ENCODE peak calls at places on chromosome 15, in ten cellular contexts. E is ovary, W is heart left ventricle, D is lower lobe of right lung, B is GM23338, X is OCI-LY7, A is right lobe of liver, O is kidney epithelial cell, H is AG10803, F is transverse colon. G is an unnamed sample.

GRCh38 chr15:68175527-68175926 is 29.6 kb downstream of the CALML4 start:
- DNase-seq in W (no peak), E (no peak), H (no peak), O (no peak), D (no peak), B (no peak), F (no peak), X (no peak), A (no peak), G (no peak)

GRCh38 chr15:84722628-84723027 is 6.7 kb upstream of the SEC11A start:
- DNase-seq in E (no peak), X (no peak), B (no peak), F (no peak), A (no peak), D (no peak), O (no peak), H (no peak), W (no peak), G (no peak)

GRCh38 chr15:34239151-34239761 is 14.4 kb downstream of the EMC4 start:
- DNase-seq in O (peak), D (no peak), H (peak), B (peak), E (no peak), X (no peak), W (no peak), A (no peak), F (no peak), G (peak)

GRCh38 chr15:40055576-40056293 is 16.8 kb upstream of the SRP14 start:
- DNase-seq in D (no peak), H (no peak), W (peak), E (no peak), A (peak), F (no peak), O (no peak), X (no peak), B (no peak), G (peak)

GRCh38 chr15:40927497-40928346 is 1.4 kb upstream of the DLL4 start:
- DNase-seq in X (no peak), H (no peak), A (no peak), E (no peak), W (no peak), D (no peak), F (peak), O (no peak), B (peak), G (no peak)

GRCh38 chr15:83694030-83694429 is 40.1 kb downstream of the ADAMTSL3 start:
- DNase-seq in D (no peak), F (no peak), W (no peak), A (no peak), H (no peak), X (no peak), B (peak), O (peak), E (no peak), G (peak)

GRCh38 chr15:96893159-96893906 is 562.8 kb downstream of the NR2F2 start:
- DNase-seq in E (no peak), B (peak), D (no peak), W (no peak), A (no peak), X (no peak), H (no peak), O (peak), F (no peak), G (peak)

GRCh38 chr15:39649765-39650164 is 68.9 kb downstream of the THBS1 start:
- DNase-seq in F (no peak), H (no peak), B (no peak), W (no peak), A (no peak), O (no peak), X (no peak), D (no peak), E (no peak), G (no peak)

GRCh38 chr15:29136815-29137214 is 132.8 kb downstream of the NSMCE3 start:
- DNase-seq in E (no peak), X (no peak), D (no peak), H (no peak), B (no peak), F (no peak), A (peak), W (no peak), O (no peak), G (no peak)

GRCh38 chr15:66819084-66819483 is 117.0 kb downstream of the SMAD6 start:
- DNase-seq in F (no peak), B (no peak), W (no peak), E (no peak), H (no peak), D (no peak), X (no peak), O (no peak), A (no peak), G (no peak)

GRCh38 chr15:82850242-82850591 is 40.8 kb downstream of the WHAMM start:
- DNase-seq in E (no peak), B (peak), W (no peak), H (peak), X (no peak), A (no peak), F (no peak), O (no peak), D (no peak), G (no peak)

GRCh38 chr15:30865257-30865656 is 38.5 kb upstream of the FAN1 start:
- DNase-seq in E (no peak), H (no peak), X (no peak), F (no peak), B (no peak), W (no peak), O (no peak), A (no peak), D (no peak), G (no peak)

GRCh38 chr15:30859091-30859874 is 44.4 kb upstream of the FAN1 start:
- DNase-seq in E (no peak), F (no peak), H (peak), B (peak), W (no peak), D (no peak), O (no peak), X (peak), A (no peak), G (peak)
- TF ChIP-seq CTCF in E (no peak), F (peak), H (peak), B (peak), W (peak), D (peak), O (peak), X (peak), A (peak), G (peak)

DNA sequence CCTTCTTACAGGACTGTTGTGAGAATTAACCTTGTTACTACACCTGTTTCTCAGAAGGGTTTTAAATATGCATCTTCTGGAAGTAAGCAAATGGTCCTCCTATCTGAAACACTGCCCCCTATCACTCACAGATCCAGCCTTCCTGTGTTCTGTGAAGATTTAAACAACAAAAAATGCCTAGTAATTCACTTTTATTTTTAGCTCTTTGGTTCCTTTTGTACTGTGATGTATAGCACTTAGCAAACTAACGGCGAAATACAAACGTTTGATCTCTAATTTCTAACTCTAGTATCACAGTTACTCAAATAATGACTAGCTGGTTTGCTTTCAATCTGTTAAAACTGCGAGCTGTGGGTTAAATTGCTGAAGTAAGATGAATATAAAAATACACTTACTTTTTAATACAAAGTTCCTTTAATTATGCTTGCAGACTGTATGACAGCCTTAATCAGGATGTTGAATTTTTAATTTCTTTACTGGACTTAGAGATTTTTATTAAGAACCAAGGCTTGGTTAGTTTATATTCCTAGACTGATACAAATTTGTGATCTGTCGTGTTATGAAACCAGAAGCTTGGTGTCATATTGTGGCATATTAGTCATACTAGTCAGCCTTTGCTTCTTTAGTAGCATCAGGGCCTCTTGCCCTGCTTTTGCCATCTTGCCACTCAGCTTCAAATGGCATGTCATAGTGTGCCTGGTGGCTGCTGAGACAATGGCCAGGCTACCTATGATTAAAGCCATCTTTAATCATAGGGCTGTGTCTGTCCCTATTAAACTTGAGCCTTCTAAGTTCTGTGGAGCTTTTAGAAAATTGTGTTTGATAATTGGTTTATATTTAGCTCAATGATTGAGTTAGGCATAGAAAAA is 9.2 kb downstream of the EIF3J start:
- DNase-seq in E (no peak), X (peak), F (no peak), H (peak), B (peak), A (no peak), D (no peak), O (no peak), W (no peak), G (peak)
- TF ChIP-seq CTCF in E (no peak), X (peak), F (no peak), H (peak), B (peak), A (peak), D (peak), O (peak), W (no peak), G (peak)

GRCh38 chr15:49423021-49423420 is at the start of gene FGF7:
- DNase-seq in W (no peak), O (no peak), H (peak), A (no peak), X (peak), F (no peak), D (no peak), B (peak), E (no peak), G (no peak)
- TF ChIP-seq CTCF in W (no peak), O (no peak), H (peak), A (no peak), X (peak), F (no peak), D (no peak), B (no peak), E (no peak), G (no peak)

GRCh38 chr15:55993804-55994539 is 560 bp upstream of the NEDD4 start:
- DNase-seq in D (no peak), B (peak), E (no peak), H (peak), F (no peak), W (no peak), X (no peak), A (no peak), O (no peak), G (peak)
- TF ChIP-seq CTCF in D (no peak), B (no peak), E (no peak), H (peak), F (no peak), W (peak), X (no peak), A (peak), O (peak), G (no peak)

DNA sequence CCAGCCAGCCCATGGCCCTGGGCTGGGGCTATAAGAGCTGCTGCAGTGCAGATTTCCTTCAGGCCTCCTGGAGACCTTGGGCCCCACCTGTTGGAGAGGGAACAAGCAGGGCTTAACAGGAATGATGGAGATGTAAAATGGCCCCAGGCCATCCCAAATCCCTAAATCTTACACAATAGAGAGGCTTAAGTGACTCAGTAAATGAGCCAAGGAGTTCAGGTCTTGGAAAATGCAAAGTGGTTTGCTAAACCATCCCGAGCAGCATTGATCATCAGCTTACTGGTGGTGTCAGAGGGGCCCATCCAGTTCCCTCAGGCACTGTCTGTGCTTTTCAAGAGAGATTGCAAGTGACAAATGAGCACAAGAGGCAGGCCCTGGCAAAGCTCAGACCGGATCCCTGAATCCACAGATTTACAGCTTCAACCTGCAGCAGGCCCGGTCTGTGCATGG is 325.5 kb downstream of the UACA start:
- DNase-seq in A (no peak), H (peak), F (no peak), B (no peak), E (no peak), W (no peak), X (no peak), O (no peak), D (no peak), G (peak)
- TF ChIP-seq CTCF in A (no peak), H (no peak), F (no peak), B (no peak), E (no peak), W (no peak), X (no peak), O (no peak), D (no peak), G (peak)

GRCh38 chr15:56243117-56243773 is 434 bp downstream of the RFX7 start:
- DNase-seq in A (peak), X (peak), H (peak), B (peak), W (peak), F (peak), O (no peak), E (peak), D (peak), G (peak)
- TF ChIP-seq CTCF in A (no peak), X (no peak), H (no peak), B (no peak), W (no peak), F (no peak), O (no peak), E (no peak), D (no peak), G (no peak)

DNA sequence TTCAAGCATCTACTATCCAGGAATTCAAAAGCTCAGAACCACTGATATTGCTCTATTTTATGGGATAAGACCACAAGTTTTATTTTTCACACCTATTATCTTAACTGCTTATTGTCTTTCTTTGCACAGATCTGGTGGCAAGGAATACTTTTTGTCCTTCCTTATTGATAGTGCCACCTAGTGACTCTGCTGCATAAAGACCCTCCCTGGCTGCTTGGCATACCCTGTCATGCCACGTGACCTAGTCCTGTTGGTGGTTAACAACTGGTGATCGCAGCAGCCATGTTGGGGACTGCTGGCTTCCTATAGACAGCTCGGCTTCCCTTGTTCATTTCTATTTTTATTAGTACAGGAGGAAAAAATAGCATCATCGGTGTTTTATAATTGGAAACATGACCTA is 236.3 kb downstream of the MEX3B start:
- DNase-seq in F (no peak), X (peak), E (no peak), A (no peak), B (peak), W (no peak), O (no peak), D (no peak), H (peak), G (peak)
- TF ChIP-seq CTCF in F (no peak), X (peak), E (no peak), A (peak), B (peak), W (no peak), O (no peak), D (no peak), H (no peak), G (no peak)

GRCh38 chr15:36645106-36645505 is 65.7 kb downstream of the CDIN1 start:
- DNase-seq in E (no peak), X (no peak), H (peak), D (no peak), B (no peak), W (no peak), A (no peak), O (no peak), F (no peak), G (no peak)
- TF ChIP-seq CTCF in E (no peak), X (peak), H (peak), D (no peak), B (peak), W (no peak), A (peak), O (no peak), F (no peak), G (no peak)

GRCh38 chr15:72835289-72835890 is 51.8 kb upstream of the ADPGK start:
- DNase-seq in O (no peak), H (no peak), B (peak), A (no peak), E (no peak), W (no peak), X (peak), F (peak), D (no peak), G (peak)
- TF ChIP-seq CTCF in O (peak), H (peak), B (peak), A (peak), E (no peak), W (no peak), X (peak), F (peak), D (peak), G (peak)

GRCh38 chr15:41958002-41958420 is 14.3 kb downstream of the EHD4 start:
- DNase-seq in D (no peak), O (no peak), H (no peak), W (no peak), B (no peak), A (no peak), X (no peak), E (no peak), F (no peak), G (no peak)

GRCh38 chr15:41955100-41955499 is 17.3 kb downstream of the EHD4 start:
- DNase-seq in E (no peak), O (no peak), B (no peak), F (no peak), D (no peak), X (no peak), A (no peak), H (no peak), W (no peak), G (no peak)

GRCh38 chr15:41954036-41954435 is 18.3 kb downstream of the EHD4 start:
- DNase-seq in O (no peak), W (no peak), D (no peak), X (no peak), H (no peak), E (no peak), A (no peak), B (no peak), F (no peak), G (no peak)

GRCh38 chr15:41957021-41957897 is 15.1 kb downstream of the EHD4 start:
- DNase-seq in A (no peak), B (no peak), O (no peak), W (no peak), D (no peak), X (no peak), E (no peak), H (no peak), F (no peak), G (no peak)

DNA sequence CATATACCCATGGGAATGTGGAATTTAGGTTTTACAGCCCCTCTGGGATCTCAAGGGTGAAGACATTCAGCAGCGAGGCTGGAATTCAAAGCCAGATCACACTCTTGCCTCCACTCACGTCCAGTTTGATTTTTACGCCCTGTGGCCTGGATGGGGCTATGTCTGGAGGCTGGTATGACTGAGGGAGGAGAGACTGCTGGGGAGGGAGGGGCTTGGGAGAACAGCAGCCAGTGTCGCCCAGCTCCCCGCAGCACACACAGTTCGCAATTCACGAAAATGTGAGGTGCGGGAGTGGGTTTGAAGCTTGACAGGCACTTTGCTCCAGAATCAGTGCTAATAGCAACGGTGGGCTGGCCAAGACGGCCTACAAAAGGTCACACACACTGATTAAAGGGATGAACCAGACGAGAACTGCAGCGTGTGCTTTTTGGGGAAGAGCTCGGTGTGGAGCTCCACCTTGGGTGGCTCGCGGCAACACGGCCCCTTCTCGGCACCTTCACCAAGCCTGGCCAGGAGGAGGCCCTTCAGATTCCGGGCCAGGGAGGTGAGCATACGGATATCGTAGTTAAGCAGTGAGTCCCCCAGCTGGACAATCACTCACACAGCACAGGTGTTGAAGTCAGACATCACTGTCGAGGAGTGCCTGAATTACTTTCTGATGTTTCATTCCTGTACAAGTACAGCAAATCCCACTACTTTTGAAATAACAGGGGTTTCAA is 16.4 kb downstream of the EHD4 start:
- DNase-seq in H (peak), B (peak), E (no peak), O (no peak), F (no peak), D (no peak), X (no peak), W (no peak), A (no peak), G (no peak)
- TF ChIP-seq CTCF in H (peak), B (no peak), E (no peak), O (peak), F (no peak), D (no peak), X (no peak), W (peak), A (no peak), G (no peak)